ENCODE peak calls at places on chromosomes 7 and 10, in six cellular contexts. One of them, this sample, is unnamed.

GRCh38 chr10:128077155-128077875 is 48.9 kb downstream of the MKI67 start:
- DNase-seq in CD8-positive, alpha-beta T cell: no peak
- DNase-seq in AG04450: no peak
- DNase-seq in Karpas-422: no peak
- DNase-seq in hepatocyte: no peak
- DNase-seq in left ventricle myocardium inferior: no peak
- DNase-seq in this sample: no peak

GRCh38 chr7:36175872-36176271 is 22.8 kb downstream of the EEPD1 start:
- DNase-seq in CD8-positive, alpha-beta T cell: no peak
- DNase-seq in AG04450: no peak
- DNase-seq in Karpas-422: no peak
- DNase-seq in hepatocyte: no peak
- DNase-seq in left ventricle myocardium inferior: peak
- DNase-seq in this sample: no peak

GRCh38 chr7:10802526-10802925 is 171.1 kb upstream of the PHF14 start:
- DNase-seq in CD8-positive, alpha-beta T cell: no peak
- DNase-seq in AG04450: no peak
- DNase-seq in Karpas-422: no peak
- DNase-seq in hepatocyte: no peak
- DNase-seq in left ventricle myocardium inferior: no peak
- DNase-seq in this sample: no peak

GRCh38 chr7:74101061-74101681 is 17.6 kb downstream of the LIMK1 start:
- DNase-seq in CD8-positive, alpha-beta T cell: no peak
- DNase-seq in AG04450: no peak
- DNase-seq in Karpas-422: peak
- DNase-seq in hepatocyte: no peak
- DNase-seq in left ventricle myocardium inferior: peak
- DNase-seq in this sample: no peak

GRCh38 chr10:119776536-119776935 is 50.7 kb downstream of the INPP5F start:
- DNase-seq in CD8-positive, alpha-beta T cell: no peak
- DNase-seq in AG04450: no peak
- DNase-seq in Karpas-422: no peak
- DNase-seq in hepatocyte: no peak
- DNase-seq in left ventricle myocardium inferior: no peak
- DNase-seq in this sample: no peak

GRCh38 chr7:54978364-54979116 is 40.3 kb upstream of the EGFR start:
- DNase-seq in CD8-positive, alpha-beta T cell: no peak
- DNase-seq in AG04450: no peak
- DNase-seq in Karpas-422: no peak
- DNase-seq in hepatocyte: no peak
- DNase-seq in left ventricle myocardium inferior: no peak
- DNase-seq in this sample: no peak

GRCh38 chr7:155825346-155825745 is 13.1 kb upstream of the SHH start:
- DNase-seq in CD8-positive, alpha-beta T cell: no peak
- DNase-seq in AG04450: no peak
- DNase-seq in Karpas-422: no peak
- DNase-seq in hepatocyte: no peak
- DNase-seq in left ventricle myocardium inferior: no peak
- DNase-seq in this sample: peak

GRCh38 chr10:50286996-50287803 is 35.9 kb upstream of the ASAH2 start:
- DNase-seq in CD8-positive, alpha-beta T cell: no peak
- DNase-seq in AG04450: no peak
- DNase-seq in Karpas-422: no peak
- DNase-seq in hepatocyte: no peak
- DNase-seq in left ventricle myocardium inferior: no peak
- DNase-seq in this sample: no peak

GRCh38 chr10:11282661-11283060 is 265.0 kb downstream of the CELF2 start:
- DNase-seq in CD8-positive, alpha-beta T cell: no peak
- DNase-seq in AG04450: no peak
- DNase-seq in Karpas-422: no peak
- DNase-seq in hepatocyte: no peak
- DNase-seq in left ventricle myocardium inferior: no peak
- DNase-seq in this sample: no peak

GRCh38 chr10:70348228-70348850 is 34.1 kb downstream of the LRRC20 start:
- DNase-seq in CD8-positive, alpha-beta T cell: peak
- DNase-seq in AG04450: no peak
- DNase-seq in Karpas-422: peak
- DNase-seq in hepatocyte: peak
- DNase-seq in left ventricle myocardium inferior: no peak
- DNase-seq in this sample: peak

GRCh38 chr7:35415411-35415822 is 161.5 kb upstream of the TBX20 start:
- DNase-seq in CD8-positive, alpha-beta T cell: no peak
- DNase-seq in AG04450: no peak
- DNase-seq in Karpas-422: no peak
- DNase-seq in hepatocyte: peak
- DNase-seq in left ventricle myocardium inferior: peak
- DNase-seq in this sample: no peak

GRCh38 chr10:92699518-92700272 is 9.9 kb downstream of the HHEX start:
- DNase-seq in CD8-positive, alpha-beta T cell: peak
- DNase-seq in AG04450: no peak
- DNase-seq in Karpas-422: peak
- DNase-seq in hepatocyte: peak
- DNase-seq in left ventricle myocardium inferior: no peak
- DNase-seq in this sample: no peak

GRCh38 chr7:4067874-4068273 is 614.2 kb upstream of the FOXK1 start:
- DNase-seq in CD8-positive, alpha-beta T cell: no peak
- DNase-seq in AG04450: no peak
- DNase-seq in Karpas-422: no peak
- DNase-seq in hepatocyte: no peak
- DNase-seq in left ventricle myocardium inferior: no peak
- DNase-seq in this sample: no peak

GRCh38 chr10:123642697-123643096 is 23.5 kb upstream of the GPR26 start:
- DNase-seq in CD8-positive, alpha-beta T cell: no peak
- DNase-seq in AG04450: no peak
- DNase-seq in Karpas-422: no peak
- DNase-seq in hepatocyte: peak
- DNase-seq in left ventricle myocardium inferior: no peak
- DNase-seq in this sample: no peak

GRCh38 chr10:12279281-12279680 is 70.1 kb upstream of the CAMK1D start:
- DNase-seq in CD8-positive, alpha-beta T cell: no peak
- DNase-seq in AG04450: peak
- DNase-seq in Karpas-422: no peak
- DNase-seq in hepatocyte: no peak
- DNase-seq in left ventricle myocardium inferior: no peak
- DNase-seq in this sample: no peak

GRCh38 chr10:34618611-34619010 is 196.5 kb downstream of the PARD3 start:
- DNase-seq in CD8-positive, alpha-beta T cell: no peak
- DNase-seq in AG04450: no peak
- DNase-seq in Karpas-422: no peak
- DNase-seq in hepatocyte: no peak
- DNase-seq in left ventricle myocardium inferior: no peak
- DNase-seq in this sample: no peak

GRCh38 chr10:86258940-86259339 is 107.7 kb downstream of the GRID1 start:
- DNase-seq in CD8-positive, alpha-beta T cell: no peak
- DNase-seq in AG04450: no peak
- DNase-seq in Karpas-422: no peak
- DNase-seq in hepatocyte: no peak
- DNase-seq in left ventricle myocardium inferior: no peak
- DNase-seq in this sample: no peak

GRCh38 chr10:86202226-86202625 is 164.4 kb downstream of the GRID1 start:
- DNase-seq in CD8-positive, alpha-beta T cell: no peak
- DNase-seq in AG04450: no peak
- DNase-seq in Karpas-422: no peak
- DNase-seq in hepatocyte: no peak
- DNase-seq in left ventricle myocardium inferior: no peak
- DNase-seq in this sample: no peak

GRCh38 chr10:51527806-51528205 is 171.6 kb downstream of the CSTF2T start:
- DNase-seq in CD8-positive, alpha-beta T cell: no peak
- DNase-seq in AG04450: no peak
- DNase-seq in Karpas-422: no peak
- DNase-seq in hepatocyte: no peak
- DNase-seq in left ventricle myocardium inferior: no peak
- DNase-seq in this sample: no peak

GRCh38 chr10:98055875-98056516 is 25.6 kb upstream of the CRTAC1 start:
- DNase-seq in CD8-positive, alpha-beta T cell: no peak
- DNase-seq in AG04450: no peak
- DNase-seq in Karpas-422: peak
- DNase-seq in hepatocyte: peak
- DNase-seq in left ventricle myocardium inferior: no peak
- DNase-seq in this sample: peak

GRCh38 chr10:98414932-98415709 is at the start of gene PYROXD2:
- DNase-seq in CD8-positive, alpha-beta T cell: peak
- DNase-seq in AG04450: peak
- DNase-seq in Karpas-422: no peak
- DNase-seq in hepatocyte: peak
- DNase-seq in left ventricle myocardium inferior: peak
- DNase-seq in this sample: peak

GRCh38 chr10:51000164-51000563 is 74.1 kb upstream of the PRKG1 start:
- DNase-seq in CD8-positive, alpha-beta T cell: no peak
- DNase-seq in AG04450: peak
- DNase-seq in Karpas-422: no peak
- DNase-seq in hepatocyte: no peak
- DNase-seq in left ventricle myocardium inferior: no peak
- DNase-seq in this sample: no peak

GRCh38 chr7:144256112-144256511 is 8.5 kb downstream of the OR2A7 start:
- DNase-seq in CD8-positive, alpha-beta T cell: no peak
- DNase-seq in AG04450: no peak
- DNase-seq in Karpas-422: no peak
- DNase-seq in hepatocyte: no peak
- DNase-seq in left ventricle myocardium inferior: no peak
- DNase-seq in this sample: no peak

GRCh38 chr10:16787361-16787791 is 29.8 kb downstream of the RSU1 start:
- DNase-seq in CD8-positive, alpha-beta T cell: peak
- DNase-seq in AG04450: no peak
- DNase-seq in Karpas-422: no peak
- DNase-seq in hepatocyte: no peak
- DNase-seq in left ventricle myocardium inferior: no peak
- DNase-seq in this sample: no peak

GRCh38 chr10:13206546-13207443 is 27.4 kb downstream of the UCMA start:
- DNase-seq in CD8-positive, alpha-beta T cell: no peak
- DNase-seq in AG04450: peak
- DNase-seq in Karpas-422: peak
- DNase-seq in hepatocyte: peak
- DNase-seq in left ventricle myocardium inferior: no peak
- DNase-seq in this sample: peak

GRCh38 chr7:95927781-95928180 is 155.4 kb downstream of the DYNC1I1 start:
- DNase-seq in CD8-positive, alpha-beta T cell: no peak
- DNase-seq in AG04450: no peak
- DNase-seq in Karpas-422: no peak
- DNase-seq in hepatocyte: no peak
- DNase-seq in left ventricle myocardium inferior: peak
- DNase-seq in this sample: no peak

GRCh38 chr7:3200504-3200903 is 100.5 kb upstream of the SDK1 start:
- DNase-seq in CD8-positive, alpha-beta T cell: peak
- DNase-seq in AG04450: no peak
- DNase-seq in Karpas-422: peak
- DNase-seq in hepatocyte: peak
- DNase-seq in left ventricle myocardium inferior: no peak
- DNase-seq in this sample: no peak

GRCh38 chr7:17521437-17521836 is 223.0 kb downstream of the AHR start:
- DNase-seq in CD8-positive, alpha-beta T cell: no peak
- DNase-seq in AG04450: no peak
- DNase-seq in Karpas-422: no peak
- DNase-seq in hepatocyte: no peak
- DNase-seq in left ventricle myocardium inferior: no peak
- DNase-seq in this sample: no peak

GRCh38 chr10:17562572-17562971 is 54.6 kb downstream of the HACD1 start:
- DNase-seq in CD8-positive, alpha-beta T cell: no peak
- DNase-seq in AG04450: peak
- DNase-seq in Karpas-422: no peak
- DNase-seq in hepatocyte: no peak
- DNase-seq in left ventricle myocardium inferior: no peak
- DNase-seq in this sample: no peak

DNA sequence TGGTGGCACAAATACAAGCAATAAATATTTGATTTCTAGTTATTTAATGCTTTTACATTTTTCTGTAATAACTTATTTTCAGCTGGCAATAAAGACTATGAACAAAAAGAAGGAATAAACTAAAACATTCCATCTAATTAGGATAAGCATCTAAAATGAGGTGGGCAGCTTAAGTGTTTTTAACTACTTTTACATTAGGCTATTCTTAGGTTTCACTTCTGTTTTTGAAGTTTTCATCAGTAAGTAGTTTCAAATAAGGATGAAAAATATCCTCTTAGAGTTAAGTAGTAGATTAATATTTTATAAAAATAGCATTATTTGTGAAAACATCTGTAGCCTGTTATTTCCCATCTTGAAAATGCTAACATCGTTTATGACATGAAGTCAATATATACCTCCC is 15.9 kb downstream of the NT5C2 start:
- DNase-seq in CD8-positive, alpha-beta T cell: no peak
- DNase-seq in AG04450: no peak
- DNase-seq in Karpas-422: peak
- DNase-seq in hepatocyte: no peak
- DNase-seq in left ventricle myocardium inferior: no peak
- DNase-seq in this sample: peak
- H3K27ac ChIP-seq in CD8-positive, alpha-beta T cell: no peak
- H3K27ac ChIP-seq in AG04450: no peak
- H3K27ac ChIP-seq in Karpas-422: peak
- H3K27ac ChIP-seq in hepatocyte: no peak
- H3K27ac ChIP-seq in left ventricle myocardium inferior: no peak
- H3K27ac ChIP-seq in this sample: peak

DNA sequence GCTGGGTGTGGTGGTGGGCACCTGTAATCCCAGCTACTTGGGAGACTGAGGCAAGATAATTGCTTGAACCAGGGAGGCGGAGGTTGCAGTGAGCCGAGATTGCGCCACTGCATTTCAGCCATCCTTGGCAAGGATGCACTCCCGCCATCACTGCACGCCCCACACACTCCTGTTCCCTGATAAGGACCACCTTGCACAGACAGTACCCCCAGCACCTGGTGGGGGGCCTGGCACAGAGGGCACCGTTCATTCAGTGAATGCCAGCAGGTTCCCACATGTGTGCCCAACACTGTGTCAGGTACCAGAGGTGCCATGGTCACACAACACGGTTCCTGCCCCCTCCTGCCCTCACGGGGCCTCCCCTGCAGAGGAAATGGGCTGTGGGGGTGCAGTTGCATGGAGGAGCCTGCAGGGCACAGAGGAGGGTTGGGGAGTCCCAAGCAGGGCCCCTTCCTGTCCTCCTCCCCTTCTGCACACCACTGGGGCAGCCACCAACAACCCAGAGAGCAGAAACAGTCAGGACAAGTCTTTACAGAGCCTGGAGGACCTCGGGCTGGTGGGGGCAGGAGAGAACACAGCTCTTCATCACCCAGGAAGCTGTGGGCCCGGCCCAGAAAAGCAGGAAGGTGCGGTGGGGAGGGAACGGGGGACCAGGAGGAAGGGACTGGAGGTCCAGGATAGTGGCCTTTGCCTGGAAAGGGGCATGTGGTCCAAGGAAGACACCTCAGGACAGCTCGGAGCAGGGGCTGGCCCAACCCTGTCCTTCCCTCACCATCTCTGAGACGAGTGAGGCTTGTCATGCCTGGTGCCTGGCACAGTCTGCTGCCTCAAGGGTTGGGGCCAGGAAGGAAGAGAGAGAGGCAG is 7.1 kb downstream of the CRYGN start:
- DNase-seq in CD8-positive, alpha-beta T cell: peak
- DNase-seq in AG04450: no peak
- DNase-seq in Karpas-422: peak
- DNase-seq in hepatocyte: no peak
- DNase-seq in left ventricle myocardium inferior: no peak
- DNase-seq in this sample: peak
- H3K27ac ChIP-seq in CD8-positive, alpha-beta T cell: no peak
- H3K27ac ChIP-seq in AG04450: no peak
- H3K27ac ChIP-seq in Karpas-422: no peak
- H3K27ac ChIP-seq in hepatocyte: no peak
- H3K27ac ChIP-seq in left ventricle myocardium inferior: no peak
- H3K27ac ChIP-seq in this sample: no peak

GRCh38 chr10:113708640-113709039 is 28.9 kb downstream of the CASP7 start:
- DNase-seq in CD8-positive, alpha-beta T cell: no peak
- DNase-seq in AG04450: no peak
- DNase-seq in Karpas-422: no peak
- DNase-seq in hepatocyte: no peak
- DNase-seq in left ventricle myocardium inferior: no peak
- DNase-seq in this sample: no peak
- H3K27ac ChIP-seq in CD8-positive, alpha-beta T cell: no peak
- H3K27ac ChIP-seq in AG04450: no peak
- H3K27ac ChIP-seq in Karpas-422: no peak
- H3K27ac ChIP-seq in hepatocyte: no peak
- H3K27ac ChIP-seq in left ventricle myocardium inferior: no peak
- H3K27ac ChIP-seq in this sample: no peak

GRCh38 chr7:5595545-5596045 is 172.0 kb upstream of the TNRC18 start:
- DNase-seq in CD8-positive, alpha-beta T cell: peak
- DNase-seq in AG04450: no peak
- DNase-seq in Karpas-422: peak
- DNase-seq in hepatocyte: peak
- DNase-seq in left ventricle myocardium inferior: no peak
- DNase-seq in this sample: no peak
- H3K27ac ChIP-seq in CD8-positive, alpha-beta T cell: no peak
- H3K27ac ChIP-seq in AG04450: peak
- H3K27ac ChIP-seq in Karpas-422: no peak
- H3K27ac ChIP-seq in hepatocyte: peak
- H3K27ac ChIP-seq in left ventricle myocardium inferior: peak
- H3K27ac ChIP-seq in this sample: no peak